ENCODE peak calls at places on chromosomes 3 and 15, in seven cellular contexts. O is activated T-cell treated with anti-CD3 and anti-CD28 coated beads for 1 hour, E is glutamatergic neuron, R is cardiac muscle cell, P is AG08395, I is hypothalamus, G is Kasumi-1. M is an unnamed sample.

GRCh38 chr3:38662544-38662943 is 13.1 kb upstream of the SCN5A start:
- DNase-seq in O (no peak), E (no peak), R (peak), P (no peak), I (no peak), G (peak), M (no peak)

GRCh38 chr3:107028626-107029025 is 348.6 kb upstream of the CCDC54 start:
- DNase-seq in O (no peak), E (no peak), R (no peak), P (no peak), I (no peak), G (no peak), M (no peak)

GRCh38 chr3:23094890-23095462 is 108.2 kb upstream of the UBE2E2 start:
- DNase-seq in O (no peak), E (no peak), R (peak), P (peak), I (no peak), G (no peak), M (no peak)

GRCh38 chr15:44722011-44722410 is 10.7 kb downstream of the B2M start:
- DNase-seq in O (no peak), E (no peak), R (no peak), P (no peak), I (no peak), G (no peak), M (no peak)

GRCh38 chr15:66128116-66128715 is 125.3 kb downstream of the MEGF11 start:
- DNase-seq in O (no peak), E (no peak), R (no peak), P (no peak), I (no peak), G (no peak), M (no peak)

GRCh38 chr3:14265246-14265962 is 86.8 kb downstream of the LSM3 start:
- DNase-seq in O (no peak), E (no peak), R (peak), P (no peak), I (no peak), G (no peak), M (no peak)

GRCh38 chr3:175057406-175057805 is 198.3 kb downstream of the NAALADL2 start:
- DNase-seq in O (no peak), E (no peak), R (no peak), P (no peak), I (no peak), G (no peak), M (no peak)

GRCh38 chr3:175713263-175713662 is 854.1 kb downstream of the NAALADL2 start:
- DNase-seq in O (no peak), E (no peak), R (no peak), P (peak), I (no peak), G (no peak), M (no peak)

GRCh38 chr15:40844543-40844981 is 714 bp downstream of the SPINT1 start:
- DNase-seq in O (peak), E (peak), R (no peak), P (peak), I (no peak), G (no peak), M (peak)

M was measured in SK-N-SH.